ENCODE peak calls at places on chromosomes 12 and 14, in seven cellular contexts. One of them, this sample, is unnamed.

GRCh38 chr12:87848248-87848868 is 180.8 kb downstream of the C12orf50 start:
- DNase-seq in posterior cingulate gyrus: no peak
- DNase-seq in fibroblast of mammary gland: peak
- DNase-seq in AG09319: peak
- DNase-seq in GM20000: peak
- DNase-seq in right lobe of liver: no peak
- DNase-seq in naive B cell: peak
- DNase-seq in this sample: peak

GRCh38 chr12:22042981-22043669 is 2.9 kb upstream of the CMAS start:
- DNase-seq in posterior cingulate gyrus: no peak
- DNase-seq in fibroblast of mammary gland: peak
- DNase-seq in AG09319: no peak
- DNase-seq in GM20000: no peak
- DNase-seq in right lobe of liver: no peak
- DNase-seq in naive B cell: no peak
- DNase-seq in this sample: peak

GRCh38 chr14:20429801-20430669 is 5.9 kb downstream of the KLHL33 start:
- DNase-seq in posterior cingulate gyrus: peak
- DNase-seq in fibroblast of mammary gland: no peak
- DNase-seq in AG09319: no peak
- DNase-seq in GM20000: no peak
- DNase-seq in right lobe of liver: peak
- DNase-seq in naive B cell: no peak
- DNase-seq in this sample: no peak

GRCh38 chr12:47730341-47730744 is 5.1 kb upstream of the ENDOU start:
- DNase-seq in posterior cingulate gyrus: no peak
- DNase-seq in fibroblast of mammary gland: peak
- DNase-seq in AG09319: no peak
- DNase-seq in GM20000: no peak
- DNase-seq in right lobe of liver: peak
- DNase-seq in naive B cell: no peak
- DNase-seq in this sample: no peak

GRCh38 chr14:68652433-68652690 is 140.5 kb downstream of the ZFP36L1 start:
- DNase-seq in posterior cingulate gyrus: no peak
- DNase-seq in fibroblast of mammary gland: no peak
- DNase-seq in AG09319: no peak
- DNase-seq in GM20000: no peak
- DNase-seq in right lobe of liver: no peak
- DNase-seq in naive B cell: no peak
- DNase-seq in this sample: no peak

GRCh38 chr12:77521458-77522115 is 309.1 kb upstream of the NAV3 start:
- DNase-seq in posterior cingulate gyrus: no peak
- DNase-seq in fibroblast of mammary gland: peak
- DNase-seq in AG09319: no peak
- DNase-seq in GM20000: no peak
- DNase-seq in right lobe of liver: no peak
- DNase-seq in naive B cell: no peak
- DNase-seq in this sample: no peak

GRCh38 chr14:102028733-102029132 is 58.1 kb downstream of the HSP90AA1 start:
- DNase-seq in posterior cingulate gyrus: no peak
- DNase-seq in fibroblast of mammary gland: peak
- DNase-seq in AG09319: peak
- DNase-seq in GM20000: no peak
- DNase-seq in right lobe of liver: no peak
- DNase-seq in naive B cell: no peak
- DNase-seq in this sample: peak

GRCh38 chr12:9163392-9163791 is 44.8 kb downstream of the PZP start:
- DNase-seq in posterior cingulate gyrus: no peak
- DNase-seq in fibroblast of mammary gland: no peak
- DNase-seq in AG09319: no peak
- DNase-seq in GM20000: no peak
- DNase-seq in right lobe of liver: no peak
- DNase-seq in naive B cell: no peak
- DNase-seq in this sample: no peak

GRCh38 chr12:46553266-46553665 is 180.7 kb upstream of the SLC38A2 start:
- DNase-seq in posterior cingulate gyrus: no peak
- DNase-seq in fibroblast of mammary gland: peak
- DNase-seq in AG09319: no peak
- DNase-seq in GM20000: no peak
- DNase-seq in right lobe of liver: no peak
- DNase-seq in naive B cell: no peak
- DNase-seq in this sample: no peak

GRCh38 chr12:106044773-106045172 is 94.0 kb downstream of the NUAK1 start:
- DNase-seq in posterior cingulate gyrus: no peak
- DNase-seq in fibroblast of mammary gland: peak
- DNase-seq in AG09319: no peak
- DNase-seq in GM20000: no peak
- DNase-seq in right lobe of liver: no peak
- DNase-seq in naive B cell: no peak
- DNase-seq in this sample: no peak

GRCh38 chr12:106106129-106106566 is 32.6 kb downstream of the NUAK1 start:
- DNase-seq in posterior cingulate gyrus: no peak
- DNase-seq in fibroblast of mammary gland: no peak
- DNase-seq in AG09319: no peak
- DNase-seq in GM20000: no peak
- DNase-seq in right lobe of liver: no peak
- DNase-seq in naive B cell: no peak
- DNase-seq in this sample: no peak

GRCh38 chr14:67426983-67427601 is 15.1 kb upstream of the PLEK2 start:
- DNase-seq in posterior cingulate gyrus: peak
- DNase-seq in fibroblast of mammary gland: peak
- DNase-seq in AG09319: peak
- DNase-seq in GM20000: peak
- DNase-seq in right lobe of liver: peak
- DNase-seq in naive B cell: peak
- DNase-seq in this sample: peak

GRCh38 chr14:86321151-86321550 is 791.2 kb downstream of the FLRT2 start:
- DNase-seq in posterior cingulate gyrus: no peak
- DNase-seq in fibroblast of mammary gland: no peak
- DNase-seq in AG09319: no peak
- DNase-seq in GM20000: no peak
- DNase-seq in right lobe of liver: no peak
- DNase-seq in naive B cell: peak
- DNase-seq in this sample: no peak

GRCh38 chr14:32940066-32940651 is 1.5 kb downstream of the NPAS3 start:
- DNase-seq in posterior cingulate gyrus: no peak
- DNase-seq in fibroblast of mammary gland: peak
- DNase-seq in AG09319: no peak
- DNase-seq in GM20000: no peak
- DNase-seq in right lobe of liver: peak
- DNase-seq in naive B cell: no peak
- DNase-seq in this sample: no peak

GRCh38 chr12:3274664-3275063 is 197.5 kb downstream of the TSPAN9 start:
- DNase-seq in posterior cingulate gyrus: no peak
- DNase-seq in fibroblast of mammary gland: no peak
- DNase-seq in AG09319: no peak
- DNase-seq in GM20000: no peak
- DNase-seq in right lobe of liver: no peak
- DNase-seq in naive B cell: no peak
- DNase-seq in this sample: no peak

GRCh38 chr14:65019944-65020566 is 33.4 kb downstream of the FNTB start:
- DNase-seq in posterior cingulate gyrus: no peak
- DNase-seq in fibroblast of mammary gland: peak
- DNase-seq in AG09319: peak
- DNase-seq in GM20000: peak
- DNase-seq in right lobe of liver: no peak
- DNase-seq in naive B cell: no peak
- DNase-seq in this sample: peak

GRCh38 chr14:74826574-74826973 is 49.4 kb downstream of the PROX2 start:
- DNase-seq in posterior cingulate gyrus: no peak
- DNase-seq in fibroblast of mammary gland: no peak
- DNase-seq in AG09319: no peak
- DNase-seq in GM20000: no peak
- DNase-seq in right lobe of liver: no peak
- DNase-seq in naive B cell: no peak
- DNase-seq in this sample: no peak

GRCh38 chr12:66636771-66637170 is 42.1 kb downstream of the GRIP1 start:
- DNase-seq in posterior cingulate gyrus: peak
- DNase-seq in fibroblast of mammary gland: no peak
- DNase-seq in AG09319: no peak
- DNase-seq in GM20000: no peak
- DNase-seq in right lobe of liver: no peak
- DNase-seq in naive B cell: no peak
- DNase-seq in this sample: no peak

GRCh38 chr12:11884661-11885060 is 186.1 kb upstream of the BCL2L14 start:
- DNase-seq in posterior cingulate gyrus: no peak
- DNase-seq in fibroblast of mammary gland: peak
- DNase-seq in AG09319: no peak
- DNase-seq in GM20000: no peak
- DNase-seq in right lobe of liver: no peak
- DNase-seq in naive B cell: no peak
- DNase-seq in this sample: no peak

GRCh38 chr12:6606331-6607131 is 648 bp downstream of the CHD4 start:
- DNase-seq in posterior cingulate gyrus: peak
- DNase-seq in fibroblast of mammary gland: peak
- DNase-seq in AG09319: no peak
- DNase-seq in GM20000: peak
- DNase-seq in right lobe of liver: peak
- DNase-seq in naive B cell: peak
- DNase-seq in this sample: no peak

GRCh38 chr14:54784657-54785056 is 118.0 kb downstream of the GCH1 start:
- DNase-seq in posterior cingulate gyrus: peak
- DNase-seq in fibroblast of mammary gland: no peak
- DNase-seq in AG09319: no peak
- DNase-seq in GM20000: no peak
- DNase-seq in right lobe of liver: peak
- DNase-seq in naive B cell: no peak
- DNase-seq in this sample: no peak

GRCh38 chr12:45638386-45638785 is 91.1 kb upstream of the ARID2 start:
- DNase-seq in posterior cingulate gyrus: no peak
- DNase-seq in fibroblast of mammary gland: no peak
- DNase-seq in AG09319: no peak
- DNase-seq in GM20000: no peak
- DNase-seq in right lobe of liver: no peak
- DNase-seq in naive B cell: no peak
- DNase-seq in this sample: no peak